ENCODE peak calls at places on chromosomes 5 and 9, in seven cellular contexts. M is CD8-positive, alpha-beta T cell; J is choroid plexus epithelial cell; X is IMR-90; U is kidney epithelial cell; B is fibroblast of pulmonary artery; P is sigmoid colon. F is an unnamed sample.

GRCh38 chr9:92180669-92181181 is 65.5 kb upstream of the SPTLC1 start:
- DNase-seq in M (no peak), J (peak), X (peak), U (peak), B (peak), P (no peak), F (peak)

GRCh38 chr5:42606464-42606869 is 150.2 kb upstream of the CCDC152 start:
- DNase-seq in M (no peak), J (no peak), X (no peak), U (no peak), B (no peak), P (no peak), F (no peak)

GRCh38 chr9:117180896-117181456 is 233.9 kb downstream of the ASTN2 start:
- DNase-seq in M (no peak), J (no peak), X (no peak), U (no peak), B (no peak), P (no peak), F (no peak)

GRCh38 chr5:9373586-9373985 is 172.3 kb downstream of the SEMA5A start:
- DNase-seq in M (no peak), J (no peak), X (peak), U (no peak), B (no peak), P (no peak), F (no peak)

GRCh38 chr5:10604975-10605374 is 41.1 kb downstream of the ANKRD33B start:
- DNase-seq in M (no peak), J (no peak), X (no peak), U (no peak), B (no peak), P (no peak), F (no peak)

GRCh38 chr5:87627360-87627759 is 214.6 kb upstream of the CCNH start:
- DNase-seq in M (no peak), J (no peak), X (no peak), U (no peak), B (no peak), P (no peak), F (no peak)

GRCh38 chr9:84856181-84856632 is 186.7 kb downstream of the NTRK2 start:
- DNase-seq in M (no peak), J (no peak), X (no peak), U (no peak), B (peak), P (no peak), F (no peak)

GRCh38 chr5:176994460-176995121 is 12.0 kb downstream of the UIMC1 start:
- DNase-seq in M (no peak), J (peak), X (peak), U (peak), B (peak), P (no peak), F (no peak)

GRCh38 chr5:149404746-149405549 is 25.9 kb upstream of the IL17B start:
- DNase-seq in M (no peak), J (peak), X (peak), U (no peak), B (no peak), P (peak), F (no peak)

GRCh38 chr5:73867344-73868335 is 241.6 kb downstream of the ARHGEF28 start:
- DNase-seq in M (no peak), J (peak), X (peak), U (no peak), B (peak), P (no peak), F (no peak)

DNA sequence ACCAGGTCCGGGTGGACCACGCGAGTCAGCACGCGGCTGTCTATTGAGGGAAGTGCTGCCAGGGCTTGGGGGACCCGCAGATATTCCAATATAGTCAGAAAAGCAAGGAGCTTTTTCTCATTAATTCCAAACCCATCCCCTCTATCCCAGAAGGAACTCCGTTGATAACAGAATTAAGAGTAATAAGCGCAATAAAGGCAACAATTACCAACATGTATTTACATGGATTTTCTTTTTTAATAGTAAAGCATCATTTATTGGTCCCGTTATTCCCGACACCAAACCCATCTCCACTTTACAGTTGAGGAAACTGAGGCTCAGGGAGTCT is 7.7 kb downstream of the PHF19 start:
- DNase-seq in M (no peak), J (no peak), X (no peak), U (no peak), B (no peak), P (no peak), F (no peak)
- H3K4me3 ChIP-seq in M (peak), J (peak), X (peak), U (peak), B (peak), P (peak), F (peak)

GRCh38 chr5:175060264-175060663 is 335.9 kb downstream of the MSX2 start:
- DNase-seq in M (no peak), J (no peak), X (no peak), U (no peak), B (no peak), P (no peak), F (no peak)

GRCh38 chr5:175056831-175057230 is 332.4 kb downstream of the MSX2 start:
- DNase-seq in M (no peak), J (no peak), X (no peak), U (no peak), B (no peak), P (no peak), F (no peak)

DNA sequence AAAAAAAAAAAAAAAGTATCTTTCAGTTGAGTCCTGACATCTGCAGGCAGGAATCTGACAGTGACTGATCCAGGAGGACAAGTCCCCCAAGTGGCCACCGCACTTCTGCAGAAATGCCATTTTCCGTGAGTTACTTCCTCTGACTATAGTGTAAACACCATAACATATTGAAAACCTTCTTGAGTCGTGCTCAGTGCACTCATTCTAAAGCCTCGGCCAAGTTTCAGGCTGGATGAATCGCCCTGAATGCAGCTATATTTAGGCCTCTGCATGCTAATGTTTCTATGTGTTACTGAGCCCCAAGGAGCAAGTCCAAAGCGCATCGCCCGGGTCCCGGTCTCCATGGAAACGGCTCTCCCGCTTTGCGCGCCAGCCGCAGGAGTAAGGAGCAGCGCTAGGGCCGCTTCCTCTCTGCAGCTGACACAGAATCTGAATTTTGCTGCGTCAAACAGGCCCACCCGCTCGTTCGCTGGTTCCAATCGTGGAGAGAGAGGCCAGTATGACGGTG is 335.4 kb downstream of the MSX2 start:
- DNase-seq in M (no peak), J (peak), X (peak), U (no peak), B (no peak), P (peak), F (no peak)
- TF ChIP-seq CTCF in M (no peak), J (no peak), X (peak), U (no peak), B (no peak), P (no peak), F (no peak)

DNA sequence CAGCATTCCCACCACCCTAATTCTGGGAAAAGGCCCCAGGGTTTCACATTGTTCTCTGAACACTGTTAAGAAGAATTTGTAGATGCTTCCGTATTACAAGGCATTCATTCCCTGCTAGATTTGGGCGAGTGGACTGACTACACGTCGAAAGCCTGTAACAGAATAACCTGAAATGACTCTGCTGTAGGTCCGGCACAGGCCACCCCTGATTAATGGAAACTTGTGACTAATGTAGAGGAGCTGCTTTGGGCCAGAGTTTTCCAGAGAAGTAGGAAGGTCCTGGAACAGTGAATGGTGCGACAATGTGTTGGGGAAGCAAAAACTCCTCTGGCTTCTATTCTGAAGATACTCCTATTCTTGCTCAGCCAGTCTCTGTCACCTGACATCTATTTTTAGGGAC is 87.6 kb downstream of the NR3C1 start:
- DNase-seq in M (no peak), J (no peak), X (no peak), U (no peak), B (no peak), P (no peak), F (no peak)
- H3K4me3 ChIP-seq in M (no peak), J (no peak), X (no peak), U (no peak), B (no peak), P (no peak), F (no peak)

GRCh38 chr9:5113994-5114748 is 71.3 kb downstream of the INSL6 start:
- DNase-seq in M (no peak), J (no peak), X (no peak), U (no peak), B (no peak), P (no peak), F (no peak)
- TF ChIP-seq CTCF in M (no peak), J (no peak), X (no peak), U (no peak), B (no peak), P (no peak), F (no peak)

GRCh38 chr9:124706685-124707084 is 64.4 kb downstream of the NR6A1 start:
- DNase-seq in M (no peak), J (no peak), X (no peak), U (no peak), B (no peak), P (no peak), F (no peak)

GRCh38 chr9:124707667-124708066 is 63.4 kb downstream of the NR6A1 start:
- DNase-seq in M (no peak), J (no peak), X (no peak), U (no peak), B (no peak), P (no peak), F (no peak)

GRCh38 chr9:124708633-124709032 is 62.5 kb downstream of the NR6A1 start:
- DNase-seq in M (no peak), J (peak), X (peak), U (peak), B (no peak), P (no peak), F (no peak)

GRCh38 chr9:124708070-124708469 is 63.0 kb downstream of the NR6A1 start:
- DNase-seq in M (no peak), J (no peak), X (no peak), U (no peak), B (no peak), P (no peak), F (no peak)

GRCh38 chr9:124709291-124709690 is 61.8 kb downstream of the NR6A1 start:
- DNase-seq in M (no peak), J (no peak), X (no peak), U (no peak), B (no peak), P (no peak), F (no peak)
- H3K4me3 ChIP-seq in M (no peak), J (no peak), X (no peak), U (no peak), B (no peak), P (no peak), F (no peak)

GRCh38 chr5:140806834-140807775 is at the start of gene PCDHA4:
- DNase-seq in M (no peak), J (peak), X (no peak), U (no peak), B (peak), P (no peak), F (no peak)
- TF ChIP-seq CTCF in M (no peak), J (peak), X (no peak), U (peak), B (peak), P (peak), F (peak)

DNA sequence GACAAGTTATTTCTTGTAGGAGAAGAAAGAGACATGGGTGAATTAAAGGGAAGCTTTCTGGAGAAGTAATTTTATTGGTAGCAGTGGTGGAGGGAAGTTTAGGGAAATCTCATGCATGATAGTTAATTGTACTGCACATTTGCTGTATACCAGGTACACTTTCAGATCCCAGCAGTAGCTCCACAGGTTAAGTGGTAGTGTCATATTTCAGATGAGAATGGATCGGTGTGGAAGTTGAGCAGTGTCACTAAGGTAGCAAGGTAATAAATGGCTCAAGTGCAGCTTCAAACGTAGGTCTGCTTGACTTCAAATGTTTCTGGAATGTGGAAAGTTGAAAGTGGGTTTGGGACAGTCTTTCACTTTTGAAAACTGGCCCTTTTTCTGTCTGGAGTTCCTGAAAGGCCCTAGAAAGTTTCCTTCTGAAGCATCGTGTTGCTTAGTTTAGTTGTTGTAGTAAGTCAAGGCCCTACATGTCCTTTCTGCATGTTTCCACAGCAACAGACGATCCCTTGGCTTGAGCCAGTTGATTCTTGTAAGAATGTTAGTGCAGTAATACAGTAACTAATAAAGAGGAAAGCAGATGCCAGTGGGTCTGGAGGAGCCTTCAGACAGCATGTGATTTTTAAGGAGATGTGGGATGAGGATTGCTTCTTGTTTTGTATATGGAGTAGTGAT is 3.7 kb downstream of the CLTA start:
- DNase-seq in M (no peak), J (peak), X (peak), U (no peak), B (no peak), P (no peak), F (no peak)
- H3K4me3 ChIP-seq in M (no peak), J (peak), X (no peak), U (no peak), B (peak), P (no peak), F (no peak)

GRCh38 chr5:58902765-58903164 is 319.9 kb downstream of the RAB3C start:
- DNase-seq in M (no peak), J (no peak), X (no peak), U (no peak), B (no peak), P (no peak), F (no peak)
- TF ChIP-seq CTCF in M (no peak), J (no peak), X (no peak), U (no peak), B (no peak), P (no peak), F (no peak)

GRCh38 chr9:97804059-97804365 is 49.0 kb upstream of the FOXE1 start:
- DNase-seq in M (no peak), J (no peak), X (no peak), U (no peak), B (no peak), P (no peak), F (no peak)
- H3K4me3 ChIP-seq in M (peak), J (no peak), X (no peak), U (peak), B (no peak), P (no peak), F (peak)

F was measured in retinal pigment epithelial cell.